ENCODE peak calls at places on chromosomes 12 and 14, in four cellular contexts. N is K562, F is HCT116, L is HepG2. S is an unnamed sample.

GRCh38 chr12:82708507-82708906 is 21.8 kb downstream of the TMTC2 start:
- DNase-seq in N (no peak), F (no peak), L (no peak), S (no peak)

GRCh38 chr14:81437226-81437625 is 37.1 kb upstream of the STON2 start:
- DNase-seq in N (no peak), F (no peak), L (no peak), S (no peak)

GRCh38 chr12:645563-646071 is 17.6 kb downstream of the NINJ2 start:
- DNase-seq in N (no peak), F (no peak), L (peak; percentile 79), S (no peak)

GRCh38 chr12:27906658-27907473 is 65.7 kb downstream of the PTHLH start:
- DNase-seq in N (no peak), F (no peak), L (no peak), S (no peak)

GRCh38 chr12:70197362-70197744 is 45.9 kb upstream of the CNOT2 start:
- DNase-seq in N (no peak), F (no peak), L (no peak), S (no peak)

GRCh38 chr14:26276757-26277156 is 321.1 kb downstream of the NOVA1 start:
- DNase-seq in N (no peak), F (no peak), L (no peak), S (no peak)

GRCh38 chr14:104676694-104677505 is 12.5 kb upstream of the INF2 start:
- DNase-seq in N (peak; percentile 33), F (no peak), L (peak; percentile 55), S (no peak)

GRCh38 chr12:131074221-131075083 is 120.7 kb downstream of the ADGRD1 start:
- DNase-seq in N (no peak), F (no peak), L (no peak), S (no peak)

GRCh38 chr14:84885061-84885460 is 644.9 kb upstream of the FLRT2 start:
- DNase-seq in N (no peak), F (no peak), L (no peak), S (no peak)

GRCh38 chr12:47078733-47079364 is 572 bp upstream of the PCED1B start:
- DNase-seq in N (peak; percentile 10), F (no peak), L (no peak), S (no peak)

GRCh38 chr14:100440207-100440631 is 117.1 kb downstream of the SLC25A47 start:
- DNase-seq in N (peak; percentile 62), F (no peak), L (peak; percentile 73), S (no peak)

GRCh38 chr12:100174506-100174905 is 26.1 kb upstream of the ACTR6 start:
- DNase-seq in N (no peak), F (no peak), L (no peak), S (no peak)

GRCh38 chr12:10672231-10672868 is 1.5 kb downstream of the STYK1 start:
- DNase-seq in N (no peak), F (no peak), L (no peak), S (no peak)

GRCh38 chr14:90499908-90500664 is 103.3 kb downstream of the CALM1 start:
- DNase-seq in N (no peak), F (no peak), L (no peak), S (no peak)

GRCh38 chr12:76317976-76318375 is 30.2 kb downstream of the BBS10 start:
- DNase-seq in N (no peak), F (no peak), L (no peak), S (no peak)

GRCh38 chr14:22887990-22888378 is 5.0 kb downstream of the REM2 start:
- DNase-seq in N (no peak), F (no peak), L (no peak), S (peak; percentile 53)

GRCh38 chr12:68349921-68350606 is 17.9 kb upstream of the MDM1 start:
- DNase-seq in N (no peak), F (no peak), L (no peak), S (no peak)

GRCh38 chr12:55720894-55721444 is 776 bp downstream of the RDH5 start:
- DNase-seq in N (no peak), F (peak; percentile 66), L (peak; percentile 55), S (no peak)

GRCh38 chr12:100234166-100234565 is 32.7 kb downstream of the DEPDC4 start:
- DNase-seq in N (no peak), F (no peak), L (no peak), S (no peak)

GRCh38 chr12:754238-754816 is 1.9 kb downstream of the WNK1 start:
- DNase-seq in N (no peak), F (no peak), L (no peak), S (no peak)

GRCh38 chr14:38469156-38469555 is 213.3 kb upstream of the CLEC14A start:
- DNase-seq in N (no peak), F (no peak), L (no peak), S (no peak)

GRCh38 chr12:68808388-68809189 is 612 bp downstream of the MDM2 start:
- DNase-seq in N (peak; percentile 65), F (peak; percentile 87), L (peak; percentile 96), S (peak; percentile 90)

GRCh38 chr14:68361231-68361630 is 431.6 kb downstream of the ZFP36L1 start:
- DNase-seq in N (no peak), F (no peak), L (no peak), S (no peak)

GRCh38 chr12:77104281-77104680 is 38.9 kb upstream of the E2F7 start:
- DNase-seq in N (no peak), F (no peak), L (no peak), S (no peak)

GRCh38 chr12:65122661-65123060 is 1.6 kb upstream of the WIF1 start:
- DNase-seq in N (no peak), F (no peak), L (no peak), S (no peak)

GRCh38 chr12:131065801-131066200 is 112.1 kb downstream of the ADGRD1 start:
- DNase-seq in N (no peak), F (no peak), L (no peak), S (no peak)

GRCh38 chr14:89614009-89614691 is 197.1 kb upstream of the FOXN3 start:
- DNase-seq in N (no peak), F (no peak), L (no peak), S (no peak)

GRCh38 chr12:62760779-62761178 is 174.2 kb downstream of the PPM1H start:
- DNase-seq in N (no peak), F (no peak), L (peak; percentile 78), S (no peak)

GRCh38 chr12:26126340-26127284 is 1.8 kb upstream of the BHLHE41 start:
- DNase-seq in N (peak; percentile 51), F (no peak), L (peak; percentile 28), S (no peak)

GRCh38 chr12:2628401-2628800 is 166.4 kb upstream of the FKBP4 start:
- DNase-seq in N (no peak), F (no peak), L (no peak), S (no peak)

GRCh38 chr14:55851301-55851700 is 266.9 kb upstream of the PELI2 start:
- DNase-seq in N (no peak), F (no peak), L (no peak), S (no peak)

GRCh38 chr12:53989227-53990113 is 4.5 kb downstream of the HOXC10 start:
- DNase-seq in N (no peak), F (no peak), L (peak; percentile 56), S (peak; percentile 34)

GRCh38 chr12:50533203-50533584 is 28.4 kb downstream of the DIP2B start:
- DNase-seq in N (no peak), F (no peak), L (no peak), S (no peak)

GRCh38 chr12:91991397-91992187 is 154.1 kb downstream of the BTG1 start:
- DNase-seq in N (no peak), F (no peak), L (no peak), S (peak; percentile 32)

GRCh38 chr12:71063087-71063486 is 94.7 kb downstream of the TSPAN8 start:
- DNase-seq in N (no peak), F (no peak), L (no peak), S (no peak)

GRCh38 chr14:64612021-64612380 is 62.2 kb downstream of the PPP1R36 start:
- DNase-seq in N (no peak), F (no peak), L (no peak), S (no peak)

GRCh38 chr12:132506328-132506727 is 16.4 kb downstream of the FBRSL1 start:
- DNase-seq in N (no peak), F (no peak), L (no peak), S (no peak)
- H3K4me1 ChIP-seq in N (peaks cover 90% of the 10 kb centered on the region), F (peaks cover 17% of the 10 kb centered on the region), L (peaks cover 17% of the 10 kb centered on the region), S (peaks cover 9% of the 10 kb centered on the region)

GRCh38 chr14:94787092-94787491 is 17.2 kb upstream of the GSC start:
- DNase-seq in N (no peak), F (no peak), L (no peak), S (no peak)

GRCh38 chr14:94787655-94788054 is 17.7 kb upstream of the GSC start:
- DNase-seq in N (no peak), F (no peak), L (no peak), S (no peak)
- TF ChIP-seq ATF3 in N (no peak), F (no peak), L (no peak), S (no peak)

DNA sequence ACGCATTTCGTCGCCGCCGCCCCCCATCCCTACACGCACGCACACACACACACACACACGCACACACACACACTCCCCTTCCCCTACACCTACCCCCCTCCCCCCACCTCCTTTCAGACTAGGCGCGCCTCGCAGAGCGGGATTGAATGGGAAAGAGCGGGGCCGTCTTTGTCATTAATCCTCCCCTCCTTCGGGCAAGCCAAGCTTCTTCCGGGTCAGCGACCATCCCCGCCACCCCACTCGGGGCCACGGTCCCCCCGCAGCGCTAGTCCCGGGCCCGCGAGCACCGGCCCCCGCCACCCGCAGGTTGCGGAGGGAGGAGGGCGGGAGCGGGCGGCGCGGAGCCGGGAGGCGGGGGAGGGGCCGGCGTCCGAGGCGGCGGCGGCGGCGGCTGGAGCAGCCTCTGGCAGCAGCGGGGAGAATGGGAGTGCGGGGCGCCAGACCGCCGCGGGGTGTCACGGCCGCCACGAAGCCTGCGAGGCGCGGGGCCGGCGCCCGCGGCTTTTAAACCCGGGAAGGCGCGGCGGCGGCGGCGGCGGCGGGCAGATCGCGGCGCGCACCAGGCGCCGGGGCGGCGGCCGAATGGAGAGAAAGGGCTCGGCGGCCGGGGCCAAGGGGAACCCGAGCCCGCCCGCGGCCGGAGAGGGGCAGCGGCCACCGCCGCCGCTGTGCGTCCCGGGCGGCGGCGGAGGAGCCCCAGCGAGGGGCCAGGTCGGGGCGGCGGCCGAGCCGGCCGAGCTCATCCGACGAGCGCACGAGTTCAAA is at the start of gene TTC9:
- DNase-seq in N (peak; percentile 53), F (no peak), L (no peak), S (no peak)
- H3K4me1 ChIP-seq in N (peaks cover 17% of the 10 kb centered on the region), F (peaks cover 14% of the 10 kb centered on the region), L (peaks cover 12% of the 10 kb centered on the region), S (no peaks in the 10 kb centered on the region)

GRCh38 chr12:73226585-73226984 is 954.4 kb downstream of the TRHDE start:
- DNase-seq in N (no peak), F (no peak), L (no peak), S (no peak)
- TF ChIP-seq ATF3 in N (no peak), F (no peak), L (no peak), S (no peak)

GRCh38 chr12:109739747-109740693 is 26.4 kb downstream of the FAM222A start:
- DNase-seq in N (peak; percentile 63), F (no peak), L (no peak), S (no peak)
- H3K4me1 ChIP-seq in N (peaks cover 16% of the 10 kb centered on the region), F (no peaks in the 10 kb centered on the region), L (peaks cover 86% of the 10 kb centered on the region), S (no peaks in the 10 kb centered on the region)

GRCh38 chr12:7731499-7731898 is 15.7 kb downstream of the CLEC4C start:
- DNase-seq in N (no peak), F (no peak), L (no peak), S (no peak)
- TF ChIP-seq ATF3 in N (no peak), F (no peak), L (no peak), S (no peak)